ENCODE peak calls at places on chromosomes 2 and 18, in five cellular contexts. L, A, G, K and U are unnamed samples.

GRCh38 chr2:58204195-58204959 is 36.7 kb downstream of the FANCL start:
- DNase-seq in K (peak), L (peak), G (no peak), A (peak), U (no peak)

GRCh38 chr2:55616509-55617159 is 788 bp downstream of the PPP4R3B start:
- DNase-seq in L (peak), K (peak), G (peak), A (peak), U (peak)

GRCh38 chr2:218002792-218003191 is at the start of gene TNS1:
- DNase-seq in L (peak), A (no peak), G (no peak), K (peak), U (no peak)

GRCh38 chr18:36519358-36519757 is 221.8 kb downstream of the FHOD3 start:
- DNase-seq in K (peak), A (peak), G (no peak), L (peak), U (no peak)

GRCh38 chr2:37898448-37898847 is 26.6 kb upstream of the RMDN2 start:
- DNase-seq in A (no peak), G (no peak), K (no peak), L (no peak), U (no peak)

GRCh38 chr2:237864030-237864931 is 4.9 kb downstream of the RAMP1 start:
- DNase-seq in K (no peak), A (no peak), G (no peak), L (no peak), U (no peak)

GRCh38 chr2:141728886-141729285 is 401.9 kb downstream of the LRP1B start:
- DNase-seq in G (no peak), K (no peak), L (no peak), A (no peak), U (no peak)

GRCh38 chr2:20674974-20675679 is 8.2 kb downstream of the GDF7 start:
- DNase-seq in L (peak), A (no peak), K (peak), G (no peak), U (no peak)